ENCODE peak calls at places on chromosomes 12 and 14, in five cellular contexts. V is occipital lobe; T is NCI-H1436; G is heart right ventricle; X is CD8-positive, alpha-beta T cell. K is an unnamed sample.

GRCh38 chr14:46951103-46951502 is 299.5 kb upstream of the RPL10L start:
- DNase-seq in X (no peak), T (no peak), G (no peak), V (no peak), K (no peak)

GRCh38 chr14:22163051-22163450 is 426.0 kb downstream of the DAD1 start:
- DNase-seq in V (no peak), G (no peak), X (no peak), T (no peak), K (no peak)

GRCh38 chr12:68798880-68799229 is 9.1 kb upstream of the MDM2 start:
- DNase-seq in G (no peak), X (no peak), T (no peak), V (no peak), K (no peak)

GRCh38 chr14:101114726-101115481 is 211.4 kb upstream of the RTL1 start:
- DNase-seq in T (no peak), G (no peak), V (no peak), X (peak; percentile 35), K (no peak)

GRCh38 chr14:39055786-39056474 is 47.1 kb downstream of the SEC23A start:
- DNase-seq in V (no peak), G (no peak), T (no peak), X (no peak), K (no peak)

GRCh38 chr14:77376771-77377501 is at the start of the genes SAMD15 and TMED8:
- DNase-seq in T (peak; percentile 65), G (peak; percentile 88), V (peak; percentile 82), X (peak; percentile 87), K (peak; percentile 66)

GRCh38 chr12:3551386-3551785 is 60.4 kb downstream of the PRMT8 start:
- DNase-seq in X (no peak), G (peak; percentile 49), V (peak; percentile 60), T (no peak), K (no peak)

GRCh38 chr14:32514236-32514635 is 185.1 kb downstream of the AKAP6 start:
- DNase-seq in V (no peak), X (no peak), G (no peak), T (no peak), K (no peak)

GRCh38 chr14:68785817-68786490 is 6.9 kb downstream of the ZFP36L1 start:
- DNase-seq in V (no peak), G (no peak), X (peak; percentile 67), T (no peak), K (no peak)

GRCh38 chr12:110531741-110532333 is 29.7 kb downstream of the RAD9B start:
- DNase-seq in X (no peak), V (no peak), T (no peak), G (no peak), K (no peak)

GRCh38 chr14:91271639-91272038 is 27.1 kb upstream of the GPR68 start:
- DNase-seq in X (no peak), T (no peak), G (no peak), V (no peak), K (no peak)

GRCh38 chr12:30570206-30570890 is 125.3 kb downstream of the IPO8 start:
- DNase-seq in X (no peak), G (no peak), V (no peak), T (no peak), K (no peak)

GRCh38 chr12:131287938-131288797 is 334.5 kb downstream of the ADGRD1 start:
- DNase-seq in V (no peak), T (no peak), X (no peak), G (no peak), K (no peak)

GRCh38 chr14:63962896-63963295 is 110.1 kb downstream of the SYNE2 start:
- DNase-seq in T (no peak), V (no peak), G (no peak), X (no peak), K (no peak)

GRCh38 chr12:19527876-19528275 is 88.6 kb downstream of the AEBP2 start:
- DNase-seq in G (no peak), V (no peak), X (no peak), T (no peak), K (no peak)

GRCh38 chr12:102948941-102949352 is 8.5 kb upstream of the ASCL1 start:
- DNase-seq in T (peak; percentile 61), V (peak; percentile 20), G (peak; percentile 41), X (peak; percentile 70), K (no peak)

GRCh38 chr14:68729556-68729955 is 63.3 kb downstream of the ZFP36L1 start:
- DNase-seq in G (no peak), V (no peak), X (no peak), T (no peak), K (no peak)